ENCODE peak calls at places on chromosomes 5 and 9, in ten cellular contexts. P, M, I, X, F, E, H, K, B and T are unnamed samples.

GRCh38 chr5:72611111-72611724 is 104.0 kb upstream of the ZNF366 start:
- DNase-seq in P (peak), M (peak), I (no peak), X (peak), F (peak), E (peak), H (no peak), K (peak), B (peak), T (peak)

GRCh38 chr5:141330299-141331080 is at the start of gene PCDHGA1:
- DNase-seq in P (peak), M (peak), I (no peak), X (peak), F (peak), E (peak), H (peak), K (no peak), B (peak), T (no peak)

GRCh38 chr5:33312631-33313030 is 128.1 kb upstream of the TARS1 start:
- DNase-seq in P (no peak), M (no peak), I (no peak), X (no peak), F (no peak), E (no peak), H (no peak), K (no peak), B (no peak), T (no peak)

GRCh38 chr9:110997847-110998246 is 40.4 kb downstream of the LPAR1 start:
- DNase-seq in P (peak), M (no peak), I (no peak), X (no peak), F (no peak), E (no peak), H (peak), K (no peak), B (no peak), T (no peak)

GRCh38 chr9:93582550-93582949 is 6.2 kb downstream of the PHF2 start:
- DNase-seq in P (no peak), M (no peak), I (no peak), X (no peak), F (no peak), E (no peak), H (no peak), K (no peak), B (no peak), T (no peak)

GRCh38 chr5:172078027-172078426 is 71.6 kb upstream of the FBXW11 start:
- DNase-seq in P (no peak), M (no peak), I (no peak), X (no peak), F (peak), E (no peak), H (no peak), K (no peak), B (no peak), T (no peak)

GRCh38 chr5:129591508-129592160 is 131.5 kb downstream of the ADAMTS19 start:
- DNase-seq in P (peak), M (no peak), I (no peak), X (no peak), F (no peak), E (no peak), H (no peak), K (no peak), B (no peak), T (no peak)

GRCh38 chr5:119355636-119356383 is at the start of gene TNFAIP8:
- DNase-seq in P (peak), M (peak), I (peak), X (peak), F (peak), E (peak), H (peak), K (peak), B (peak), T (peak)

GRCh38 chr9:122145462-122145861 is 14.1 kb downstream of the NDUFA8 start:
- DNase-seq in P (no peak), M (no peak), I (no peak), X (no peak), F (no peak), E (no peak), H (no peak), K (no peak), B (no peak), T (no peak)

GRCh38 chr5:163938595-163938994 is 433.2 kb downstream of the MAT2B start:
- DNase-seq in P (no peak), M (no peak), I (no peak), X (no peak), F (no peak), E (no peak), H (no peak), K (no peak), B (no peak), T (no peak)

GRCh38 chr5:112284561-112284960 is 134.5 kb downstream of the EPB41L4A start:
- DNase-seq in P (no peak), M (no peak), I (no peak), X (no peak), F (no peak), E (no peak), H (no peak), K (no peak), B (no peak), T (no peak)

GRCh38 chr5:56616454-56617160 is 198.7 kb upstream of the MAP3K1 start:
- DNase-seq in P (no peak), M (no peak), I (no peak), X (no peak), F (no peak), E (no peak), H (no peak), K (no peak), B (no peak), T (no peak)

GRCh38 chr9:109968702-109969450 is 188.9 kb downstream of the PALM2AKAP2 start:
- DNase-seq in P (no peak), M (no peak), I (no peak), X (peak), F (peak), E (no peak), H (no peak), K (no peak), B (no peak), T (no peak)

GRCh38 chr5:103057208-103058130 is 62.5 kb downstream of the GIN1 start:
- DNase-seq in P (peak), M (no peak), I (no peak), X (no peak), F (peak), E (no peak), H (no peak), K (no peak), B (peak), T (no peak)

GRCh38 chr9:3741729-3742128 is 215.9 kb upstream of the RFX3 start:
- DNase-seq in P (no peak), M (no peak), I (no peak), X (no peak), F (no peak), E (no peak), H (no peak), K (no peak), B (no peak), T (no peak)

GRCh38 chr5:89471115-89471514 is 588.1 kb upstream of the MEF2C start:
- DNase-seq in P (no peak), M (no peak), I (no peak), X (no peak), F (no peak), E (no peak), H (no peak), K (no peak), B (no peak), T (no peak)

GRCh38 chr9:4086119-4087088 is 213.5 kb downstream of the GLIS3 start:
- DNase-seq in P (peak), M (no peak), I (no peak), X (no peak), F (no peak), E (no peak), H (no peak), K (no peak), B (no peak), T (no peak)

GRCh38 chr5:58106754-58107410 is 353.0 kb downstream of the PLK2 start:
- DNase-seq in P (no peak), M (no peak), I (no peak), X (no peak), F (no peak), E (no peak), H (no peak), K (no peak), B (no peak), T (no peak)

GRCh38 chr5:109688647-109688998 is 1.1 kb upstream of the MAN2A1 start:
- DNase-seq in P (no peak), M (peak), I (no peak), X (no peak), F (no peak), E (peak), H (no peak), K (no peak), B (no peak), T (peak)
- TF ChIP-seq CTCF in P (peak), M (peak), I (peak), X (peak), F (peak), E (no peak), H (peak), K (peak), B (peak), T (peak)

GRCh38 chr9:136268318-136268717 is 22.7 kb upstream of the QSOX2 start:
- DNase-seq in P (no peak), M (no peak), I (no peak), X (peak), F (peak), E (no peak), H (no peak), K (no peak), B (no peak), T (no peak)
- TF ChIP-seq CTCF in P (no peak), M (no peak), I (no peak), X (no peak), F (peak), E (no peak), H (no peak), K (no peak), B (no peak), T (peak)

GRCh38 chr9:84822589-84823233 is 153.2 kb downstream of the NTRK2 start:
- DNase-seq in P (no peak), M (no peak), I (no peak), X (no peak), F (peak), E (peak), H (no peak), K (no peak), B (no peak), T (no peak)

GRCh38 chr9:84823426-84824271 is 154.1 kb downstream of the NTRK2 start:
- DNase-seq in P (no peak), M (no peak), I (no peak), X (no peak), F (no peak), E (peak), H (no peak), K (no peak), B (no peak), T (no peak)

GRCh38 chr9:84815554-84815953 is 146.0 kb downstream of the NTRK2 start:
- DNase-seq in P (no peak), M (no peak), I (no peak), X (no peak), F (no peak), E (no peak), H (no peak), K (no peak), B (no peak), T (no peak)

GRCh38 chr9:84817011-84817410 is 147.5 kb downstream of the NTRK2 start:
- DNase-seq in P (no peak), M (no peak), I (no peak), X (no peak), F (no peak), E (no peak), H (no peak), K (no peak), B (no peak), T (no peak)

GRCh38 chr9:84819446-84819845 is 149.9 kb downstream of the NTRK2 start:
- DNase-seq in P (no peak), M (no peak), I (no peak), X (peak), F (peak), E (no peak), H (no peak), K (no peak), B (no peak), T (no peak)
- TF ChIP-seq CTCF in P (no peak), M (no peak), I (no peak), X (no peak), F (peak), E (no peak), H (no peak), K (no peak), B (no peak), T (peak)

GRCh38 chr5:54243483-54244080 is 66.8 kb downstream of the ARL15 start:
- DNase-seq in P (peak), M (peak), I (no peak), X (no peak), F (peak), E (peak), H (peak), K (peak), B (peak), T (peak)
- TF ChIP-seq CTCF in P (peak), M (peak), I (no peak), X (peak), F (peak), E (peak), H (peak), K (peak), B (peak), T (peak)

DNA sequence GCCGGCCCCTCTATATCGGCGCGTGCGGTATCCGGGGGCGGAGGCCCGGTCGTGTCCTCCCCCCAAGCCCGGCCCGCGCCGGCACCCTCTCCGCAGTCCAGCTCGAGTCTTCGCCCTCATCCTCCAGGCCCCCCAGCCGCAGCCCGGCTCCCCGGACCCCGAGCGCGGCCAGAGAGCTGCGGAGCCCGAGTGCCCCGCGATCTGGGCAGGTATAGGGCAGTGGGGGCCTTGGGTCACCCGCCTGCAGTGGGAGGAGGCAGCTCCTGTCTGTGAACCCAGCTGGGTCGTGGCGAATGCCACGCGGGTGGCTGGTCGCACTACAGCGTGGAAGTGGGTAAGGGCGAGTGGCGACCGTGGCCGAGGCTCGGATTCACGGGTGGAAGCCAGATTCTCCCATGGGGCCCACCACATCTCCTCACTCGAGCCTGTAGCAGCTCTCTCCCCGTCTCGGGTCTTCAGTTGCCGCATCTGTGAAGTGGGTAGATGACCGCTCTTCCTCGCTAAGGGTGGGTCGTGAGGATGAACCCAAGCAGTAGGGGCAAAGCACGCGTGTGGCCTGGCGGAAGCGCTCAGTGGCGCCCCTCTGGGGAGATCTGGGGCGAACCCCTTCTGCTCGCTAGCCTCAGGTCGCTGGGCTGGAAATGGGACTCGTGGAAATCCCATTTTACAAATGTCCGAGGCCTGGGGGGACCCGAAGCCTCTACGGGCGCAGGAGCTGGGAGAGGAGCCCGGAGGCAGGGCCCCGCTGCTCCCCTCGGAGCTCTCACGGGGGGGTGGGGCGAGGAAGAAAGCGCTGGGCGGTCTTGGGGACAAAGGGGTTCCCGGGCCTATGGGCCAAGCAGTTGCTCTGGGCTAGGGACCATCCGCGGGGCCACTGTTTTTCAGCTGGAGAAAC is 1.9 kb downstream of the NR5A1 start:
- DNase-seq in P (no peak), M (no peak), I (no peak), X (peak), F (peak), E (no peak), H (no peak), K (no peak), B (no peak), T (no peak)
- TF ChIP-seq CTCF in P (no peak), M (no peak), I (no peak), X (no peak), F (peak), E (no peak), H (no peak), K (no peak), B (no peak), T (peak)

DNA sequence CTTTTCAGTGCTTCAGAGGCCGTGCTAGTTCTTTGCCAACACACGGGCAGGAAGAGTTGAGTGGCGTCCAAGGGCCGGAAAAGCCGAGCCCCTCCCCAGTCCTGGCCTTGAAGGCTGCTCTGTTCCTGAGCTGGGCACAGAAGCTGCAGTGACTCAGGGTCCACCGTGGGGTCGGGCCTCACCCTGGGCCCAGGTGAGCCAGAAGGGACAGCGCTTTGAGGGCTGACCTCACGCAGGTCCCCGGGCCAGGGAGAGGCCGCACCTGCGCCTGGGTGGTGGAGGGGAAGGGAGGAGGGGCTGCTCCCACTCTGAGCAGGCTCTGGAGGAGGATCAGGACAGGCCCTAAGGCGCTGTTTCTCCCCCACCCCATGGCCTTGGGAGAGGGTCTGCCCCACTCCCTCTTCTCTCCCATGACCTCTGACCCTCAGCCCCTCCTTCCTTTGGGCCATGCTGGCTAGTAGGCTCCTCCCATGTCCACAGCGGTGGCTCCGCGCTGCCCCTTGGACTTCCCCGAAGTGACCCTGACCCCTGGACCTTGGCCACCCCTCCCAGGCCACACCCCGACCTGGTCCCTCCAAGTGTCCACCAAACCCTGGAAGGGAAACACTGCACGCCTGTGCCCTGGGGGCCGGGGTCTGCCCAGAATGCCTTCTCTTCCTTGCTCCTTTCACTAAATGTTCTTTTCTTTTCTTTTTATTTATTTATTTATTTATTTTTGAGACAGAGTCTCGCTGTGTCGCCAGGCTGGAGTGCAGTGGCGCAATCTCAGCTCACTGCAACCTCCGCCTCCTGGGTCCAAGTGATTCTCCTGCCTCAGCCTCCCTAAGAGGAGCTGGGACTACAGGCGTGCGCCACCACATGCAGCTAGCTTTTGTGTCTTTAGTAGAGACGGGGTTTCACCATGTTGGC is 19.7 kb upstream of the SLC6A19 start:
- DNase-seq in P (no peak), M (no peak), I (no peak), X (no peak), F (no peak), E (no peak), H (no peak), K (no peak), B (no peak), T (no peak)
- TF ChIP-seq CTCF in P (no peak), M (no peak), I (no peak), X (no peak), F (no peak), E (no peak), H (no peak), K (no peak), B (no peak), T (no peak)

GRCh38 chr5:179869641-179870402 is 11.2 kb upstream of the MRNIP start:
- DNase-seq in P (no peak), M (no peak), I (no peak), X (no peak), F (no peak), E (no peak), H (no peak), K (no peak), B (no peak), T (no peak)

GRCh38 chr5:179870952-179871351 is 12.3 kb upstream of the MRNIP start:
- DNase-seq in P (no peak), M (no peak), I (no peak), X (no peak), F (no peak), E (no peak), H (no peak), K (no peak), B (no peak), T (no peak)

GRCh38 chr5:179869101-179869500 is 10.5 kb upstream of the MRNIP start:
- DNase-seq in P (no peak), M (no peak), I (no peak), X (no peak), F (no peak), E (no peak), H (no peak), K (no peak), B (no peak), T (no peak)

GRCh38 chr5:179871506-179871905 is 12.9 kb upstream of the MRNIP start:
- DNase-seq in P (no peak), M (no peak), I (no peak), X (no peak), F (no peak), E (no peak), H (no peak), K (no peak), B (no peak), T (no peak)

GRCh38 chr5:179870403-179870903 is 11.8 kb upstream of the MRNIP start:
- DNase-seq in P (no peak), M (peak), I (no peak), X (no peak), F (peak), E (no peak), H (no peak), K (no peak), B (no peak), T (no peak)
- TF ChIP-seq CTCF in P (peak), M (peak), I (no peak), X (no peak), F (peak), E (peak), H (peak), K (peak), B (no peak), T (peak)

GRCh38 chr9:7392161-7392560 is 407.4 kb downstream of the DMAC1 start:
- DNase-seq in P (no peak), M (no peak), I (no peak), X (no peak), F (no peak), E (no peak), H (no peak), K (no peak), B (no peak), T (no peak)

GRCh38 chr9:7388755-7389154 is 410.8 kb downstream of the DMAC1 start:
- DNase-seq in P (no peak), M (no peak), I (no peak), X (no peak), F (no peak), E (no peak), H (no peak), K (no peak), B (no peak), T (no peak)

DNA sequence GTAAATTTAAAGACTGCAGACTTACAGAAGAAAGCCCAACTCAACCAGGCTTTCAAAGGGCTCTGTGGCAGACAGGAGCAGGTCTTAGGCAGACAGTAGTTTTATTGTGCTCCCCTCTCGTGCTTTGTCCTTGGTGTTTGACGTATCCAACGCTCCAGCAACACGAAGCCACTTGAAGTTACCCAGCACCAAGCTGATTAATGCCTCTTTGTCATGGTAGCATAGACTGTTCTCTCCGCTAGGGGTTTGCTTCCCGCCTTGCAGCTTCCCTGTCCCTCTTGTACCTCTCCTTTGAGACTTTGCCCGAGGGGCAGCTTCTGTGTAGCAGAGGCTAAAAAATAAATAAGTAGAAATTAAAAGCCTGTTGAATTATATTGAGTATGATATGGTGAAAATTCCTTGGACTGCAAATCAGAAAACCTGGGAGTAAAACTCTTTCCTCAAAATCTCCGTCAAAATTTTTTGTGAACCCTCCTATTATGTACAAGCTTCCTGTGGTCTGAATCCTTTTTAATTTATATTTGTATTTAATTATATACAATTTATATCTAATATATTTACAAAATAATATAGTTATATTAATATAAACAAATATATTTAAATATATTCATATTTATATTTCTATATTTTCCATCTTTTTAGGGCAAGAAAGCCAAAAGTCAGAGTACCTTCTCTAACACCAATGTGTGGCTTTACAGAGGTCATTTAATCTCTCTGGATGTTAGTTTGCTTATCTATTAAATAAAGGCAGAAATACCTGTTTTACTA is 405.4 kb downstream of the DMAC1 start:
- DNase-seq in P (no peak), M (no peak), I (no peak), X (peak), F (peak), E (no peak), H (no peak), K (peak), B (no peak), T (no peak)
- TF ChIP-seq CTCF in P (no peak), M (no peak), I (no peak), X (no peak), F (peak), E (no peak), H (no peak), K (peak), B (no peak), T (peak)